ENCODE peak calls at places on chromosome 21, in ten cellular contexts. D, L, B, G, R, W, P, C, Y and A are unnamed samples.

GRCh38 chr21:25818156-25818950 is 83.6 kb downstream of the GABPA start:
- DNase-seq in D (no peak), L (no peak), B (no peak), G (no peak), R (no peak), W (no peak), P (no peak), C (no peak), Y (no peak), A (no peak)

GRCh38 chr21:45534591-45535331 is 7.5 kb downstream of the SLC19A1 start:
- DNase-seq in D (no peak), L (peak; percentile 32), B (no peak), G (no peak), R (no peak), W (peak; percentile 99), P (peak; percentile 90), C (no peak), Y (no peak), A (peak; percentile 7)

GRCh38 chr21:37207441-37208009 is 59.6 kb downstream of the VPS26C start:
- DNase-seq in D (no peak), L (peak; percentile 12), B (no peak), G (peak; percentile 50), R (peak; percentile 83), W (no peak), P (peak; percentile 53), C (no peak), Y (no peak), A (no peak)

GRCh38 chr21:39155578-39155977 is 27.7 kb downstream of the PSMG1 start:
- DNase-seq in D (no peak), L (no peak), B (no peak), G (no peak), R (no peak), W (no peak), P (no peak), C (no peak), Y (no peak), A (no peak)

GRCh38 chr21:42164064-42164789 is 54.7 kb upstream of the ABCG1 start:
- DNase-seq in D (no peak), L (peak; percentile 31), B (peak; percentile 14), G (no peak), R (no peak), W (peak; percentile 64), P (peak; percentile 81), C (peak; percentile 10), Y (peak; percentile 30), A (no peak)

GRCh38 chr21:38945536-38946245 is 140.0 kb downstream of the ETS2 start:
- DNase-seq in D (no peak), L (peak; percentile 59), B (no peak), G (no peak), R (no peak), W (no peak), P (no peak), C (no peak), Y (no peak), A (no peak)

GRCh38 chr21:32770514-32771133 is 931 bp downstream of the PAXBP1 start:
- DNase-seq in D (no peak), L (no peak), B (no peak), G (no peak), R (no peak), W (peak; percentile 55), P (no peak), C (no peak), Y (peak; percentile 50), A (no peak)

GRCh38 chr21:16563795-16564194 is 834.0 kb downstream of the USP25 start:
- DNase-seq in D (no peak), L (no peak), B (no peak), G (no peak), R (no peak), W (no peak), P (peak; percentile 20), C (no peak), Y (peak; percentile 21), A (no peak)

GRCh38 chr21:28737671-28738279 is 254.9 kb downstream of the LTN1 start:
- DNase-seq in D (no peak), L (peak; percentile 30), B (no peak), G (no peak), R (peak; percentile 21), W (no peak), P (peak; percentile 25), C (peak; percentile 16), Y (peak; percentile 32), A (no peak)

GRCh38 chr21:36753556-36753955 is 54.6 kb downstream of the SIM2 start:
- DNase-seq in D (no peak), L (no peak), B (no peak), G (no peak), R (no peak), W (no peak), P (no peak), C (no peak), Y (peak; percentile 70), A (no peak)

GRCh38 chr21:24163539-24163938 is 1443.7 kb downstream of the MRPL39 start:
- DNase-seq in D (no peak), L (no peak), B (no peak), G (no peak), R (no peak), W (no peak), P (no peak), C (no peak), Y (no peak), A (no peak)

GRCh38 chr21:36859744-36860501 is 106.5 kb downstream of the HLCS start:
- DNase-seq in D (no peak), L (peak; percentile 29), B (no peak), G (peak; percentile 54), R (peak; percentile 50), W (peak; percentile 93), P (peak; percentile 85), C (no peak), Y (peak; percentile 84), A (peak; percentile 70)

GRCh38 chr21:24197956-24198355 is 1409.3 kb downstream of the MRPL39 start:
- DNase-seq in D (no peak), L (no peak), B (no peak), G (no peak), R (no peak), W (no peak), P (no peak), C (no peak), Y (no peak), A (no peak)

GRCh38 chr21:45845063-45845789 is 136.3 kb upstream of the COL6A1 start:
- DNase-seq in D (no peak), L (no peak), B (no peak), G (no peak), R (no peak), W (peak; percentile 12), P (no peak), C (no peak), Y (no peak), A (no peak)

GRCh38 chr21:15729674-15730483 is at the start of gene USP25:
- DNase-seq in D (peak; percentile 28), L (peak; percentile 77), B (peak; percentile 74), G (peak; percentile 67), R (peak; percentile 50), W (peak; percentile 94), P (peak; percentile 95), C (peak; percentile 86), Y (peak; percentile 78), A (peak; percentile 74)